ENCODE peak calls at places on chromosomes 12 and 14, in six cellular contexts. M is upper lobe of right lung, H is astrocyte, N is AG09309, W is pancreas, K is neural progenitor cell. D is an unnamed sample.

GRCh38 chr12:76142305-76142704 is 57.8 kb upstream of the NAP1L1 start:
- DNase-seq in M (no peak), H (no peak), N (no peak), W (no peak), K (no peak), D (no peak)

GRCh38 chr12:114004402-114004801 is 38.3 kb upstream of the RBM19 start:
- DNase-seq in M (no peak), H (no peak), N (no peak), W (no peak), K (no peak), D (no peak)

GRCh38 chr12:7994731-7995205 is 37.7 kb upstream of the FOXJ2 start:
- DNase-seq in M (no peak), H (peak; percentile 95), N (peak; percentile 91), W (no peak), K (peak; percentile 15), D (no peak)

GRCh38 chr14:94372021-94372605 is 16.3 kb downstream of the SERPINA1 start:
- DNase-seq in M (no peak), H (no peak), N (no peak), W (peak; percentile 21), K (peak; percentile 47), D (no peak)

GRCh38 chr14:102089621-102090343 is 2.9 kb upstream of the HSP90AA1 start:
- DNase-seq in M (peak; percentile 51), H (no peak), N (no peak), W (no peak), K (no peak), D (no peak)

GRCh38 chr14:87133073-87133815 is 859.7 kb downstream of the GALC start:
- DNase-seq in M (no peak), H (peak; percentile 95), N (no peak), W (no peak), K (no peak), D (no peak)

GRCh38 chr12:1272132-1272531 is 281.1 kb downstream of the ERC1 start:
- DNase-seq in M (no peak), H (no peak), N (no peak), W (no peak), K (no peak), D (no peak)

GRCh38 chr14:69571879-69572633 is 2.6 kb downstream of the CCDC177 start:
- DNase-seq in M (no peak), H (no peak), N (no peak), W (peak; percentile 74), K (no peak), D (peak; percentile 55)

GRCh38 chr14:73462078-73462715 is 3.9 kb upstream of the NUMB start:
- DNase-seq in M (peak; percentile 75), H (peak; percentile 37), N (no peak), W (peak; percentile 70), K (peak; percentile 19), D (no peak)

GRCh38 chr12:19822476-19822875 is 383.2 kb downstream of the AEBP2 start:
- DNase-seq in M (no peak), H (no peak), N (no peak), W (no peak), K (no peak), D (no peak)

GRCh38 chr12:117125275-117125613 is 26.0 kb upstream of the TESC start:
- DNase-seq in M (peak; percentile 4), H (no peak), N (no peak), W (no peak), K (no peak), D (no peak)

GRCh38 chr14:54730156-54730961 is 163.4 kb downstream of the SAMD4A start:
- DNase-seq in M (no peak), H (peak; percentile 74), N (peak; percentile 48), W (no peak), K (no peak), D (no peak)

GRCh38 chr12:46659844-46660243 is 166.0 kb downstream of the SLC38A4 start:
- DNase-seq in M (no peak), H (no peak), N (no peak), W (no peak), K (no peak), D (no peak)

GRCh38 chr12:96427269-96427729 is 27.1 kb upstream of the CDK17 start:
- DNase-seq in M (no peak), H (peak; percentile 100), N (peak; percentile 100), W (no peak), K (peak; percentile 72), D (peak; percentile 16)

GRCh38 chr12:46356655-46357437 is 15.7 kb downstream of the SLC38A2 start:
- DNase-seq in M (no peak), H (no peak), N (no peak), W (no peak), K (no peak), D (no peak)

GRCh38 chr12:120367924-120368788 is 808 bp downstream of the MSI1 start:
- DNase-seq in M (no peak), H (no peak), N (no peak), W (peak; percentile 67), K (peak; percentile 44), D (no peak)

GRCh38 chr12:131327521-131328488 is 374.1 kb downstream of the ADGRD1 start:
- DNase-seq in M (no peak), H (no peak), N (no peak), W (no peak), K (no peak), D (no peak)

GRCh38 chr12:62403031-62403430 is 63.6 kb upstream of the MON2 start:
- DNase-seq in M (no peak), H (no peak), N (no peak), W (no peak), K (no peak), D (no peak)
- TF ChIP-seq CTCF in M (no peak), H (no peak), N (no peak), W (no peak), K (no peak), D (no peak)

GRCh38 chr14:77301103-77301502 is 19.6 kb downstream of the POMT2 start:
- DNase-seq in M (no peak), H (peak; percentile 74), N (peak; percentile 46), W (peak; percentile 78), K (peak; percentile 84), D (peak; percentile 83)
- TF ChIP-seq CTCF in M (peak; percentile 59), H (peak; percentile 92), N (peak; percentile 89), W (peak; percentile 47), K (peak; percentile 84), D (peak; percentile 78)

GRCh38 chr12:97960225-97960624 is 497.6 kb downstream of the RMST start:
- DNase-seq in M (no peak), H (no peak), N (no peak), W (no peak), K (peak; percentile 10), D (no peak)
- TF ChIP-seq CTCF in M (no peak), H (no peak), N (no peak), W (no peak), K (peak; percentile 29), D (no peak)

GRCh38 chr12:53082637-53083036 is 3.4 kb upstream of the SPRYD3 start:
- DNase-seq in M (no peak), H (no peak), N (no peak), W (no peak), K (no peak), D (no peak)
- TF ChIP-seq CTCF in M (no peak), H (no peak), N (no peak), W (no peak), K (no peak), D (no peak)

GRCh38 chr12:103841690-103842584 is 903 bp upstream of the NT5DC3 start:
- DNase-seq in M (peak; percentile 76), H (peak; percentile 85), N (peak; percentile 74), W (peak; percentile 72), K (no peak), D (peak; percentile 50)
- TF ChIP-seq CTCF in M (no peak), H (no peak), N (no peak), W (no peak), K (no peak), D (no peak)

GRCh38 chr14:33184587-33184986 is 245.9 kb downstream of the NPAS3 start:
- DNase-seq in M (no peak), H (no peak), N (no peak), W (no peak), K (peak; percentile 26), D (no peak)
- TF ChIP-seq CTCF in M (peak; percentile 9), H (peak; percentile 11), N (no peak), W (no peak), K (peak; percentile 44), D (no peak)

D was measured in endothelial cell.